ENCODE peak calls at places on chromosomes 13 and 19, in seven cellular contexts. Z is IMR-90, M is ovary, U is osteoblast, D is esophagus squamous epithelium, H is H9, V is tibial nerve. E is an unnamed sample.

GRCh38 chr13:100356889-100357288 is 231.7 kb downstream of the GGACT start:
- DNase-seq in H (no peak), V (no peak), D (no peak), Z (peak; percentile 64), U (no peak), M (no peak), E (no peak)

GRCh38 chr13:48750588-48751383 is 97.1 kb downstream of the CYSLTR2 start:
- DNase-seq in D (no peak), Z (no peak), V (peak; percentile 22), M (peak; percentile 62), U (no peak), H (no peak), E (peak; percentile 39)

GRCh38 chr13:25920931-25921330 is 130.9 kb downstream of the SHISA2 start:
- DNase-seq in V (no peak), M (no peak), U (no peak), D (no peak), Z (no peak), H (no peak), E (no peak)

GRCh38 chr19:39539165-39539518 is 819 bp downstream of the EID2 start:
- DNase-seq in U (no peak), V (no peak), Z (peak; percentile 54), D (no peak), M (no peak), H (no peak), E (no peak)

GRCh38 chr13:67267136-67267535 is 37.0 kb upstream of the PCDH9 start:
- DNase-seq in D (no peak), U (peak; percentile 35), V (no peak), Z (peak; percentile 35), H (no peak), M (no peak), E (no peak)

GRCh38 chr19:1767464-1767933 is 14.2 kb downstream of the ONECUT3 start:
- DNase-seq in M (peak; percentile 69), Z (no peak), U (peak; percentile 99), D (no peak), V (no peak), H (no peak), E (no peak)

GRCh38 chr19:42076375-42076944 is 494 bp downstream of the ZNF574 start:
- DNase-seq in Z (no peak), V (peak; percentile 22), M (no peak), D (no peak), H (no peak), U (no peak), E (peak; percentile 41)

GRCh38 chr19:16446108-16447014 is 25.4 kb downstream of the EPS15L1 start:
- DNase-seq in H (no peak), U (peak; percentile 50), D (no peak), M (no peak), V (no peak), Z (peak; percentile 62), E (no peak)

GRCh38 chr13:110126391-110126961 is 180.5 kb downstream of the COL4A1 start:
- DNase-seq in U (peak; percentile 96), H (peak; percentile 69), M (peak; percentile 57), Z (peak; percentile 98), D (no peak), V (no peak), E (peak; percentile 77)

GRCh38 chr19:18274776-18275356 is 614 bp upstream of the IQCN start:
- DNase-seq in H (peak; percentile 73), Z (peak; percentile 89), V (peak; percentile 76), U (peak; percentile 98), M (peak; percentile 95), D (no peak), E (peak; percentile 82)

DNA sequence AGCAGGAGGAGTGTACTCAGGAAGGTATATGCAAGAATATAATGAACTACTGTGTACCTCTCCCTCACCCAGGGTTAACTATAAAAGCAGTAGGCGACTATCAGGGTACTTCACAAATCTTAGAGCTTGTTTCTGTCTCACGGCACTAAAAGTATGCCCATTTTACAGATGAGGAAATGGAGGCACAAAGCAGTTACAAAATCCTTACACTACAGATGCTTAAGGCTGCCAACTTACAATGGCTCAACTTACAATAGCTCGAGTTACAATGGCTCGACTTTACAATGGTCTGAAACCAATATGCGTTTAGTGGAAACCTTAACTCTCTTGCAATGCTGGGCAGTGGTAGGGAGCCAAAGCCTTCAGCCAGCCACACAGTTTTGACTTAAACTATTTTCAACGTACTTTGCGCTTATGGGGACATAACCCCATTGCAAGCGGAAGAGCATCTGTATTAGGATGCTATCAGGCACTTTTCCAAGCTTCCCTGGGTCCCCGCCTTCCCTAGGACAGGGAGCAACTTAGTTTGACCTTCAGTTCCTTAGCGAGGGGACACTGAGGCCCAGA is 4.1 kb downstream of the FCER2 start:
- DNase-seq in H (no peak), M (no peak), V (no peak), U (peak; percentile 80), D (no peak), Z (no peak), E (no peak)
- H3K27me3 ChIP-seq in H (no peaks in the 10 kb centered on the region), M (no peaks in the 10 kb centered on the region), V (no peaks in the 10 kb centered on the region), U (no peaks in the 10 kb centered on the region), D (no peaks in the 10 kb centered on the region), Z (peaks cover 20% of the 10 kb centered on the region), E (no peaks in the 10 kb centered on the region)

GRCh38 chr19:48756686-48757085 is 1.4 kb downstream of the FGF21 start:
- DNase-seq in V (no peak), D (no peak), M (no peak), U (peak; percentile 59), H (no peak), Z (no peak), E (no peak)
- H3K27me3 ChIP-seq in V (no peaks in the 10 kb centered on the region), D (no peaks in the 10 kb centered on the region), M (no peaks in the 10 kb centered on the region), U (peaks cover 29% of the 10 kb centered on the region), H (no peaks in the 10 kb centered on the region), Z (peaks cover 37% of the 10 kb centered on the region), E (no peaks in the 10 kb centered on the region)

GRCh38 chr13:21744149-21744548 is 73.3 kb downstream of the FGF9 start:
- DNase-seq in H (no peak), D (no peak), Z (peak; percentile 37), U (no peak), V (no peak), M (no peak), E (no peak)

GRCh38 chr13:21742041-21742440 is 71.2 kb downstream of the FGF9 start:
- DNase-seq in D (no peak), V (no peak), H (no peak), M (no peak), U (no peak), Z (no peak), E (no peak)

GRCh38 chr13:21739771-21740170 is 68.9 kb downstream of the FGF9 start:
- DNase-seq in H (no peak), D (no peak), V (no peak), U (no peak), Z (peak; percentile 11), M (no peak), E (no peak)

GRCh38 chr13:21738636-21739035 is 67.8 kb downstream of the FGF9 start:
- DNase-seq in Z (no peak), V (no peak), M (no peak), H (no peak), D (no peak), U (no peak), E (no peak)

GRCh38 chr13:21741396-21741795 is 70.5 kb downstream of the FGF9 start:
- DNase-seq in Z (no peak), H (no peak), M (no peak), V (no peak), U (no peak), D (no peak), E (no peak)
- H3K27me3 ChIP-seq in Z (peaks cover 2% of the 10 kb centered on the region), H (no peaks in the 10 kb centered on the region), M (no peaks in the 10 kb centered on the region), V (no peaks in the 10 kb centered on the region), U (no peaks in the 10 kb centered on the region), D (no peaks in the 10 kb centered on the region), E (no peaks in the 10 kb centered on the region)

GRCh38 chr13:96998071-96998470 is 3.8 kb upstream of the OXGR1 start:
- DNase-seq in M (no peak), D (no peak), U (no peak), Z (no peak), H (no peak), V (no peak), E (no peak)

GRCh38 chr13:96994849-96995243 is 570 bp upstream of the OXGR1 start:
- DNase-seq in Z (no peak), D (no peak), H (no peak), M (no peak), U (no peak), V (no peak), E (no peak)

GRCh38 chr13:96994030-96994848 is at the start of gene OXGR1:
- DNase-seq in V (no peak), U (no peak), Z (no peak), H (peak; percentile 48), D (no peak), M (no peak), E (no peak)

GRCh38 chr13:96996097-96996496 is 1.8 kb upstream of the OXGR1 start:
- DNase-seq in H (no peak), Z (no peak), M (no peak), D (no peak), V (no peak), U (no peak), E (no peak)

DNA sequence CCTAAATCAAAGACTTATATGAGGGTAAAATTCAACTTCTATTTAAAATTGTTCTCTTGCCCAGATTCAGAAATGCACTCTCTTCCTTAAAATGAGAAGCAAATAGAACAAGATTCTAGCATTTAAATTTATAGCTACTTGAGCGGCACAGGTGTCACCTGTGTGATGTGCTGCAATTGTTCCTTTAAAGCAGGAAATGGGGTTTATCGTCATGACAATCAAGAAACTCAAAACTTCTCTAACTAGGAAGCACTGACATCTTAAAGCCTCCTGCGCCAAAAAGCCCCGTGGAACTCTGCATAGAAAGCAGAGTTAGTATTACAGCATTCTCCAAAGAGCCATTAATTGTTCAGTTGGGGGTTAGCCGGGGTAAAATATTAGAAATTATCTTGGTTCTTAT is 2.6 kb upstream of the OXGR1 start:
- DNase-seq in U (no peak), V (no peak), Z (no peak), M (no peak), D (no peak), H (no peak), E (no peak)
- H3K27me3 ChIP-seq in U (no peaks in the 10 kb centered on the region), V (no peaks in the 10 kb centered on the region), Z (peaks cover 40% of the 10 kb centered on the region), M (no peaks in the 10 kb centered on the region), D (no peaks in the 10 kb centered on the region), H (peaks cover 63% of the 10 kb centered on the region), E (peaks cover 9% of the 10 kb centered on the region)

GRCh38 chr19:49061000-49061399 is 3.5 kb upstream of the CGB7 start:
- DNase-seq in V (no peak), D (no peak), U (peak; percentile 43), H (no peak), M (no peak), Z (no peak), E (no peak)
- H3K27me3 ChIP-seq in V (peaks cover 2% of the 10 kb centered on the region), D (peaks cover 10% of the 10 kb centered on the region), U (peaks cover 3% of the 10 kb centered on the region), H (peaks cover 15% of the 10 kb centered on the region), M (no peaks in the 10 kb centered on the region), Z (peaks cover 27% of the 10 kb centered on the region), E (peaks cover under 1% of the 10 kb centered on the region)

E was measured in gastrocnemius medialis.